ENCODE peak calls at places on chromosome 21, in seven cellular contexts. One of them, this sample, is unnamed.

GRCh38 chr21:45294509-45295291 is 7.0 kb upstream of the POFUT2 start:
- DNase-seq in stimulated activated CD4-positive, alpha-beta T cell treated with anti-CD3 and anti-CD28 coated beads, Interleukin-1b, Interleukin-23, amount 100 ng/mL, for 24 hours: no peak
- DNase-seq in DMS153: peak; percentile 15
- DNase-seq in NCI-H1105 treated with DMSO at 0.1 percent for 48 hours: no peak
- DNase-seq in substantia nigra: no peak
- DNase-seq in midbrain: no peak
- DNase-seq in smooth muscle cell of the brain vasculature: peak; percentile 99
- DNase-seq in this sample: peak; percentile 16

GRCh38 chr21:37565530-37566223 is 199.1 kb downstream of the DYRK1A start:
- DNase-seq in substantia nigra: no peak
- DNase-seq in midbrain: peak; percentile 61
- DNase-seq in smooth muscle cell of the brain vasculature: no peak
- DNase-seq in stimulated activated CD4-positive, alpha-beta T cell treated with anti-CD3 and anti-CD28 coated beads, Interleukin-1b, Interleukin-23, amount 100 ng/mL, for 24 hours: no peak
- DNase-seq in NCI-H1105 treated with DMSO at 0.1 percent for 48 hours: no peak
- DNase-seq in DMS153: no peak
- DNase-seq in this sample: no peak

GRCh38 chr21:46130721-46131720 is 24.4 kb downstream of the FTCD start:
- DNase-seq in midbrain: no peak
- DNase-seq in DMS153: no peak
- DNase-seq in NCI-H1105 treated with DMSO at 0.1 percent for 48 hours: no peak
- DNase-seq in substantia nigra: no peak
- DNase-seq in stimulated activated CD4-positive, alpha-beta T cell treated with anti-CD3 and anti-CD28 coated beads, Interleukin-1b, Interleukin-23, amount 100 ng/mL, for 24 hours: no peak
- DNase-seq in smooth muscle cell of the brain vasculature: no peak
- DNase-seq in this sample: no peak

GRCh38 chr21:25501996-25502665 is 105.2 kb downstream of the MRPL39 start:
- DNase-seq in substantia nigra: no peak
- DNase-seq in stimulated activated CD4-positive, alpha-beta T cell treated with anti-CD3 and anti-CD28 coated beads, Interleukin-1b, Interleukin-23, amount 100 ng/mL, for 24 hours: peak; percentile 41
- DNase-seq in smooth muscle cell of the brain vasculature: no peak
- DNase-seq in DMS153: no peak
- DNase-seq in midbrain: no peak
- DNase-seq in NCI-H1105 treated with DMSO at 0.1 percent for 48 hours: no peak
- DNase-seq in this sample: no peak

GRCh38 chr21:41768371-41769042 is 1.7 kb upstream of the RIPK4 start:
- DNase-seq in midbrain: no peak
- DNase-seq in smooth muscle cell of the brain vasculature: no peak
- DNase-seq in DMS153: no peak
- DNase-seq in NCI-H1105 treated with DMSO at 0.1 percent for 48 hours: peak; percentile 53
- DNase-seq in substantia nigra: no peak
- DNase-seq in stimulated activated CD4-positive, alpha-beta T cell treated with anti-CD3 and anti-CD28 coated beads, Interleukin-1b, Interleukin-23, amount 100 ng/mL, for 24 hours: no peak
- DNase-seq in this sample: no peak

GRCh38 chr21:34330055-34330454 is 33.8 kb upstream of the KCNE2 start:
- DNase-seq in NCI-H1105 treated with DMSO at 0.1 percent for 48 hours: no peak
- DNase-seq in smooth muscle cell of the brain vasculature: no peak
- DNase-seq in midbrain: no peak
- DNase-seq in stimulated activated CD4-positive, alpha-beta T cell treated with anti-CD3 and anti-CD28 coated beads, Interleukin-1b, Interleukin-23, amount 100 ng/mL, for 24 hours: no peak
- DNase-seq in substantia nigra: no peak
- DNase-seq in DMS153: no peak
- DNase-seq in this sample: no peak

GRCh38 chr21:46110499-46111192 is 12.7 kb downstream of the COL6A2 start:
- DNase-seq in midbrain: peak; percentile 11
- DNase-seq in NCI-H1105 treated with DMSO at 0.1 percent for 48 hours: no peak
- DNase-seq in substantia nigra: no peak
- DNase-seq in smooth muscle cell of the brain vasculature: no peak
- DNase-seq in stimulated activated CD4-positive, alpha-beta T cell treated with anti-CD3 and anti-CD28 coated beads, Interleukin-1b, Interleukin-23, amount 100 ng/mL, for 24 hours: no peak
- DNase-seq in DMS153: no peak
- DNase-seq in this sample: peak; percentile 14

GRCh38 chr21:32371913-32372314 is 20.9 kb downstream of the URB1 start:
- DNase-seq in DMS153: peak; percentile 88
- DNase-seq in stimulated activated CD4-positive, alpha-beta T cell treated with anti-CD3 and anti-CD28 coated beads, Interleukin-1b, Interleukin-23, amount 100 ng/mL, for 24 hours: no peak
- DNase-seq in NCI-H1105 treated with DMSO at 0.1 percent for 48 hours: peak; percentile 80
- DNase-seq in smooth muscle cell of the brain vasculature: peak; percentile 84
- DNase-seq in midbrain: no peak
- DNase-seq in substantia nigra: no peak
- DNase-seq in this sample: no peak

GRCh38 chr21:37373539-37373938 is 7.0 kb downstream of the DYRK1A start:
- DNase-seq in smooth muscle cell of the brain vasculature: no peak
- DNase-seq in DMS153: no peak
- DNase-seq in NCI-H1105 treated with DMSO at 0.1 percent for 48 hours: no peak
- DNase-seq in substantia nigra: no peak
- DNase-seq in midbrain: no peak
- DNase-seq in stimulated activated CD4-positive, alpha-beta T cell treated with anti-CD3 and anti-CD28 coated beads, Interleukin-1b, Interleukin-23, amount 100 ng/mL, for 24 hours: no peak
- DNase-seq in this sample: no peak

GRCh38 chr21:33212159-33212851 is 17.4 kb upstream of the IFNAR2 start:
- DNase-seq in DMS153: no peak
- DNase-seq in substantia nigra: no peak
- DNase-seq in stimulated activated CD4-positive, alpha-beta T cell treated with anti-CD3 and anti-CD28 coated beads, Interleukin-1b, Interleukin-23, amount 100 ng/mL, for 24 hours: no peak
- DNase-seq in smooth muscle cell of the brain vasculature: no peak
- DNase-seq in midbrain: no peak
- DNase-seq in NCI-H1105 treated with DMSO at 0.1 percent for 48 hours: no peak
- DNase-seq in this sample: no peak

GRCh38 chr21:45532826-45533730 is 9.2 kb downstream of the SLC19A1 start:
- DNase-seq in substantia nigra: no peak
- DNase-seq in smooth muscle cell of the brain vasculature: no peak
- DNase-seq in NCI-H1105 treated with DMSO at 0.1 percent for 48 hours: no peak
- DNase-seq in stimulated activated CD4-positive, alpha-beta T cell treated with anti-CD3 and anti-CD28 coated beads, Interleukin-1b, Interleukin-23, amount 100 ng/mL, for 24 hours: no peak
- DNase-seq in DMS153: no peak
- DNase-seq in midbrain: no peak
- DNase-seq in this sample: no peak

GRCh38 chr21:45016031-45016430 is 58.3 kb upstream of the ADARB1 start:
- DNase-seq in midbrain: no peak
- DNase-seq in substantia nigra: no peak
- DNase-seq in NCI-H1105 treated with DMSO at 0.1 percent for 48 hours: no peak
- DNase-seq in DMS153: no peak
- DNase-seq in smooth muscle cell of the brain vasculature: no peak
- DNase-seq in stimulated activated CD4-positive, alpha-beta T cell treated with anti-CD3 and anti-CD28 coated beads, Interleukin-1b, Interleukin-23, amount 100 ng/mL, for 24 hours: no peak
- DNase-seq in this sample: no peak

GRCh38 chr21:42216726-42217572 is 2.0 kb upstream of the ABCG1 start:
- DNase-seq in stimulated activated CD4-positive, alpha-beta T cell treated with anti-CD3 and anti-CD28 coated beads, Interleukin-1b, Interleukin-23, amount 100 ng/mL, for 24 hours: no peak
- DNase-seq in DMS153: no peak
- DNase-seq in substantia nigra: no peak
- DNase-seq in smooth muscle cell of the brain vasculature: no peak
- DNase-seq in midbrain: no peak
- DNase-seq in NCI-H1105 treated with DMSO at 0.1 percent for 48 hours: no peak
- DNase-seq in this sample: no peak

GRCh38 chr21:44935533-44935927 is 4.3 kb upstream of the SLX9 start:
- DNase-seq in DMS153: no peak
- DNase-seq in substantia nigra: no peak
- DNase-seq in NCI-H1105 treated with DMSO at 0.1 percent for 48 hours: no peak
- DNase-seq in midbrain: no peak
- DNase-seq in stimulated activated CD4-positive, alpha-beta T cell treated with anti-CD3 and anti-CD28 coated beads, Interleukin-1b, Interleukin-23, amount 100 ng/mL, for 24 hours: no peak
- DNase-seq in smooth muscle cell of the brain vasculature: no peak
- DNase-seq in this sample: no peak

GRCh38 chr21:32094792-32095191 is 184.1 kb downstream of the MIS18A start:
- DNase-seq in stimulated activated CD4-positive, alpha-beta T cell treated with anti-CD3 and anti-CD28 coated beads, Interleukin-1b, Interleukin-23, amount 100 ng/mL, for 24 hours: no peak
- DNase-seq in NCI-H1105 treated with DMSO at 0.1 percent for 48 hours: no peak
- DNase-seq in substantia nigra: no peak
- DNase-seq in DMS153: no peak
- DNase-seq in smooth muscle cell of the brain vasculature: no peak
- DNase-seq in midbrain: no peak
- DNase-seq in this sample: no peak

GRCh38 chr21:33984021-33984481 is 68.4 kb upstream of the ATP5PO start:
- DNase-seq in substantia nigra: no peak
- DNase-seq in smooth muscle cell of the brain vasculature: no peak
- DNase-seq in NCI-H1105 treated with DMSO at 0.1 percent for 48 hours: no peak
- DNase-seq in stimulated activated CD4-positive, alpha-beta T cell treated with anti-CD3 and anti-CD28 coated beads, Interleukin-1b, Interleukin-23, amount 100 ng/mL, for 24 hours: no peak
- DNase-seq in DMS153: no peak
- DNase-seq in midbrain: no peak
- DNase-seq in this sample: no peak

GRCh38 chr21:42233067-42233981 is 14.4 kb downstream of the ABCG1 start:
- DNase-seq in substantia nigra: no peak
- DNase-seq in smooth muscle cell of the brain vasculature: no peak
- DNase-seq in DMS153: peak; percentile 36
- DNase-seq in NCI-H1105 treated with DMSO at 0.1 percent for 48 hours: no peak
- DNase-seq in midbrain: peak; percentile 53
- DNase-seq in stimulated activated CD4-positive, alpha-beta T cell treated with anti-CD3 and anti-CD28 coated beads, Interleukin-1b, Interleukin-23, amount 100 ng/mL, for 24 hours: no peak
- DNase-seq in this sample: no peak

GRCh38 chr21:18060402-18060801 is 184.2 kb upstream of the CHODL start:
- DNase-seq in substantia nigra: no peak
- DNase-seq in smooth muscle cell of the brain vasculature: no peak
- DNase-seq in NCI-H1105 treated with DMSO at 0.1 percent for 48 hours: no peak
- DNase-seq in stimulated activated CD4-positive, alpha-beta T cell treated with anti-CD3 and anti-CD28 coated beads, Interleukin-1b, Interleukin-23, amount 100 ng/mL, for 24 hours: no peak
- DNase-seq in midbrain: no peak
- DNase-seq in DMS153: no peak
- DNase-seq in this sample: no peak

GRCh38 chr21:42162831-42163510 is 56.0 kb upstream of the ABCG1 start:
- DNase-seq in NCI-H1105 treated with DMSO at 0.1 percent for 48 hours: no peak
- DNase-seq in DMS153: no peak
- DNase-seq in smooth muscle cell of the brain vasculature: no peak
- DNase-seq in stimulated activated CD4-positive, alpha-beta T cell treated with anti-CD3 and anti-CD28 coated beads, Interleukin-1b, Interleukin-23, amount 100 ng/mL, for 24 hours: no peak
- DNase-seq in substantia nigra: no peak
- DNase-seq in midbrain: no peak
- DNase-seq in this sample: no peak

GRCh38 chr21:34839070-34839820 is 170.5 kb downstream of the CLIC6 start:
- DNase-seq in midbrain: no peak
- DNase-seq in NCI-H1105 treated with DMSO at 0.1 percent for 48 hours: no peak
- DNase-seq in DMS153: no peak
- DNase-seq in substantia nigra: no peak
- DNase-seq in stimulated activated CD4-positive, alpha-beta T cell treated with anti-CD3 and anti-CD28 coated beads, Interleukin-1b, Interleukin-23, amount 100 ng/mL, for 24 hours: no peak
- DNase-seq in smooth muscle cell of the brain vasculature: no peak
- DNase-seq in this sample: no peak

GRCh38 chr21:36691539-36692124 is 7.3 kb upstream of the SIM2 start:
- DNase-seq in substantia nigra: no peak
- DNase-seq in stimulated activated CD4-positive, alpha-beta T cell treated with anti-CD3 and anti-CD28 coated beads, Interleukin-1b, Interleukin-23, amount 100 ng/mL, for 24 hours: no peak
- DNase-seq in NCI-H1105 treated with DMSO at 0.1 percent for 48 hours: peak; percentile 63
- DNase-seq in DMS153: no peak
- DNase-seq in midbrain: no peak
- DNase-seq in smooth muscle cell of the brain vasculature: no peak
- DNase-seq in this sample: no peak

GRCh38 chr21:30083120-30083945 is 83.3 kb downstream of the CLDN17 start:
- DNase-seq in DMS153: no peak
- DNase-seq in midbrain: no peak
- DNase-seq in substantia nigra: no peak
- DNase-seq in NCI-H1105 treated with DMSO at 0.1 percent for 48 hours: no peak
- DNase-seq in smooth muscle cell of the brain vasculature: no peak
- DNase-seq in stimulated activated CD4-positive, alpha-beta T cell treated with anti-CD3 and anti-CD28 coated beads, Interleukin-1b, Interleukin-23, amount 100 ng/mL, for 24 hours: no peak
- DNase-seq in this sample: no peak

GRCh38 chr21:38875694-38876492 is 70.2 kb downstream of the ETS2 start:
- DNase-seq in stimulated activated CD4-positive, alpha-beta T cell treated with anti-CD3 and anti-CD28 coated beads, Interleukin-1b, Interleukin-23, amount 100 ng/mL, for 24 hours: no peak
- DNase-seq in midbrain: no peak
- DNase-seq in smooth muscle cell of the brain vasculature: no peak
- DNase-seq in NCI-H1105 treated with DMSO at 0.1 percent for 48 hours: no peak
- DNase-seq in substantia nigra: no peak
- DNase-seq in DMS153: no peak
- DNase-seq in this sample: no peak

GRCh38 chr21:15207231-15207630 is 142.4 kb upstream of the NRIP1 start:
- DNase-seq in stimulated activated CD4-positive, alpha-beta T cell treated with anti-CD3 and anti-CD28 coated beads, Interleukin-1b, Interleukin-23, amount 100 ng/mL, for 24 hours: no peak
- DNase-seq in substantia nigra: no peak
- DNase-seq in smooth muscle cell of the brain vasculature: no peak
- DNase-seq in NCI-H1105 treated with DMSO at 0.1 percent for 48 hours: no peak
- DNase-seq in DMS153: no peak
- DNase-seq in midbrain: no peak
- DNase-seq in this sample: no peak

GRCh38 chr21:37645848-37646247 is 270.4 kb downstream of the KCNJ6 start:
- DNase-seq in substantia nigra: no peak
- DNase-seq in DMS153: no peak
- DNase-seq in NCI-H1105 treated with DMSO at 0.1 percent for 48 hours: no peak
- DNase-seq in midbrain: no peak
- DNase-seq in stimulated activated CD4-positive, alpha-beta T cell treated with anti-CD3 and anti-CD28 coated beads, Interleukin-1b, Interleukin-23, amount 100 ng/mL, for 24 hours: no peak
- DNase-seq in smooth muscle cell of the brain vasculature: no peak
- DNase-seq in this sample: no peak

GRCh38 chr21:46243325-46243724 is 14.8 kb upstream of the LSS start:
- DNase-seq in midbrain: no peak
- DNase-seq in stimulated activated CD4-positive, alpha-beta T cell treated with anti-CD3 and anti-CD28 coated beads, Interleukin-1b, Interleukin-23, amount 100 ng/mL, for 24 hours: no peak
- DNase-seq in DMS153: no peak
- DNase-seq in substantia nigra: no peak
- DNase-seq in smooth muscle cell of the brain vasculature: no peak
- DNase-seq in NCI-H1105 treated with DMSO at 0.1 percent for 48 hours: no peak
- DNase-seq in this sample: no peak

GRCh38 chr21:42601656-42602055 is 51.8 kb upstream of the PDE9A start:
- DNase-seq in smooth muscle cell of the brain vasculature: no peak
- DNase-seq in NCI-H1105 treated with DMSO at 0.1 percent for 48 hours: no peak
- DNase-seq in DMS153: no peak
- DNase-seq in stimulated activated CD4-positive, alpha-beta T cell treated with anti-CD3 and anti-CD28 coated beads, Interleukin-1b, Interleukin-23, amount 100 ng/mL, for 24 hours: no peak
- DNase-seq in substantia nigra: no peak
- DNase-seq in midbrain: no peak
- DNase-seq in this sample: no peak

GRCh38 chr21:38787461-38788274 is 18.1 kb upstream of the ETS2 start:
- DNase-seq in NCI-H1105 treated with DMSO at 0.1 percent for 48 hours: no peak
- DNase-seq in smooth muscle cell of the brain vasculature: no peak
- DNase-seq in midbrain: no peak
- DNase-seq in stimulated activated CD4-positive, alpha-beta T cell treated with anti-CD3 and anti-CD28 coated beads, Interleukin-1b, Interleukin-23, amount 100 ng/mL, for 24 hours: no peak
- DNase-seq in DMS153: peak; percentile 79
- DNase-seq in substantia nigra: no peak
- DNase-seq in this sample: no peak

GRCh38 chr21:45481566-45481965 is 60.7 kb downstream of the SLC19A1 start:
- DNase-seq in midbrain: no peak
- DNase-seq in substantia nigra: no peak
- DNase-seq in DMS153: no peak
- DNase-seq in smooth muscle cell of the brain vasculature: no peak
- DNase-seq in NCI-H1105 treated with DMSO at 0.1 percent for 48 hours: no peak
- DNase-seq in stimulated activated CD4-positive, alpha-beta T cell treated with anti-CD3 and anti-CD28 coated beads, Interleukin-1b, Interleukin-23, amount 100 ng/mL, for 24 hours: no peak
- DNase-seq in this sample: no peak

GRCh38 chr21:32412998-32413504 is 545 bp downstream of the EVA1C start:
- DNase-seq in DMS153: no peak
- DNase-seq in NCI-H1105 treated with DMSO at 0.1 percent for 48 hours: no peak
- DNase-seq in smooth muscle cell of the brain vasculature: no peak
- DNase-seq in substantia nigra: no peak
- DNase-seq in midbrain: peak; percentile 16
- DNase-seq in stimulated activated CD4-positive, alpha-beta T cell treated with anti-CD3 and anti-CD28 coated beads, Interleukin-1b, Interleukin-23, amount 100 ng/mL, for 24 hours: no peak
- DNase-seq in this sample: peak; percentile 47

GRCh38 chr21:34764715-34765284 is 96.0 kb downstream of the CLIC6 start:
- DNase-seq in smooth muscle cell of the brain vasculature: no peak
- DNase-seq in midbrain: no peak
- DNase-seq in substantia nigra: no peak
- DNase-seq in stimulated activated CD4-positive, alpha-beta T cell treated with anti-CD3 and anti-CD28 coated beads, Interleukin-1b, Interleukin-23, amount 100 ng/mL, for 24 hours: no peak
- DNase-seq in NCI-H1105 treated with DMSO at 0.1 percent for 48 hours: no peak
- DNase-seq in DMS153: no peak
- DNase-seq in this sample: no peak

GRCh38 chr21:40841524-40842196 is 5.3 kb downstream of the DSCAM start:
- DNase-seq in NCI-H1105 treated with DMSO at 0.1 percent for 48 hours: peak; percentile 95
- DNase-seq in midbrain: peak; percentile 52
- DNase-seq in smooth muscle cell of the brain vasculature: no peak
- DNase-seq in stimulated activated CD4-positive, alpha-beta T cell treated with anti-CD3 and anti-CD28 coated beads, Interleukin-1b, Interleukin-23, amount 100 ng/mL, for 24 hours: no peak
- DNase-seq in DMS153: peak; percentile 69
- DNase-seq in substantia nigra: peak; percentile 58
- DNase-seq in this sample: peak; percentile 41

GRCh38 chr21:45234127-45234526 is 53.6 kb downstream of the POFUT2 start:
- DNase-seq in DMS153: no peak
- DNase-seq in smooth muscle cell of the brain vasculature: no peak
- DNase-seq in stimulated activated CD4-positive, alpha-beta T cell treated with anti-CD3 and anti-CD28 coated beads, Interleukin-1b, Interleukin-23, amount 100 ng/mL, for 24 hours: no peak
- DNase-seq in substantia nigra: no peak
- DNase-seq in NCI-H1105 treated with DMSO at 0.1 percent for 48 hours: no peak
- DNase-seq in midbrain: no peak
- DNase-seq in this sample: no peak